ENCODE peak calls at places on chromosomes 1 and 21, in seven cellular contexts. S is HCT116; G is mesenchymal stem cell; C is left lung; B is lower lobe of right lung; M is aorta; K is CD4-positive, CD25-positive, alpha-beta regulatory T cell. O is an unnamed sample. For H3K4me1, the result is how much of the 10 kb centered on the place peaks cover.

GRCh38 chr1:67674260-67675011 is 10.6 kb upstream of the GADD45A start:
- DNase-seq in S (no peak), G (no peak), C (no peak), B (no peak), M (no peak), K (peak), O (peak)

GRCh38 chr1:184530226-184530625 is 143.4 kb downstream of the C1orf21 start:
- DNase-seq in S (no peak), G (no peak), C (no peak), B (no peak), M (no peak), K (no peak), O (no peak)

GRCh38 chr1:11797525-11798216 is 8.1 kb downstream of the MTHFR start:
- DNase-seq in S (no peak), G (no peak), C (no peak), B (no peak), M (peak), K (no peak), O (no peak)

GRCh38 chr1:150532860-150533259 is 16.3 kb upstream of the ADAMTSL4 start:
- DNase-seq in S (no peak), G (no peak), C (no peak), B (no peak), M (peak), K (no peak), O (no peak)

GRCh38 chr1:50047916-50048694 is 24.4 kb upstream of the AGBL4 start:
- DNase-seq in S (no peak), G (no peak), C (peak), B (no peak), M (peak), K (no peak), O (peak)

GRCh38 chr1:111747282-111747734 is 8.1 kb upstream of the INKA2 start:
- DNase-seq in S (peak), G (peak), C (no peak), B (no peak), M (peak), K (peak), O (peak)

GRCh38 chr1:215883004-215883403 is 315.9 kb downstream of the KCTD3 start:
- DNase-seq in S (no peak), G (no peak), C (no peak), B (no peak), M (no peak), K (no peak), O (no peak)

GRCh38 chr1:191865479-191865878 is 292.8 kb upstream of the RGS18 start:
- DNase-seq in S (no peak), G (no peak), C (no peak), B (no peak), M (no peak), K (no peak), O (no peak)

GRCh38 chr1:72557446-72558049 is 275.2 kb upstream of the NEGR1 start:
- DNase-seq in S (no peak), G (peak), C (no peak), B (no peak), M (no peak), K (no peak), O (peak)

GRCh38 chr21:37370152-37371040 is 3.8 kb downstream of the DYRK1A start:
- DNase-seq in S (no peak), G (peak), C (no peak), B (no peak), M (no peak), K (peak), O (peak)

GRCh38 chr1:234900601-234901000 is 228.0 kb downstream of the TOMM20 start:
- DNase-seq in S (no peak), G (no peak), C (no peak), B (no peak), M (no peak), K (no peak), O (no peak)

GRCh38 chr1:205670611-205671430 is 9.5 kb downstream of the SLC45A3 start:
- DNase-seq in S (no peak), G (no peak), C (no peak), B (no peak), M (no peak), K (no peak), O (no peak)

GRCh38 chr21:19489930-19490329 is 1086.3 kb upstream of the TMPRSS15 start:
- DNase-seq in S (no peak), G (no peak), C (no peak), B (no peak), M (no peak), K (no peak), O (no peak)

GRCh38 chr1:116777831-116778830 is 23.9 kb downstream of the CD2 start:
- DNase-seq in S (no peak), G (peak), C (no peak), B (no peak), M (no peak), K (no peak), O (no peak)

GRCh38 chr1:54167422-54168139 is 14.8 kb upstream of the CDCP2 start:
- DNase-seq in S (no peak), G (peak), C (no peak), B (no peak), M (no peak), K (no peak), O (no peak)

GRCh38 chr1:114219247-114219872 is 65.7 kb upstream of the SYT6 start:
- DNase-seq in S (no peak), G (peak), C (no peak), B (no peak), M (no peak), K (no peak), O (peak)

DNA sequence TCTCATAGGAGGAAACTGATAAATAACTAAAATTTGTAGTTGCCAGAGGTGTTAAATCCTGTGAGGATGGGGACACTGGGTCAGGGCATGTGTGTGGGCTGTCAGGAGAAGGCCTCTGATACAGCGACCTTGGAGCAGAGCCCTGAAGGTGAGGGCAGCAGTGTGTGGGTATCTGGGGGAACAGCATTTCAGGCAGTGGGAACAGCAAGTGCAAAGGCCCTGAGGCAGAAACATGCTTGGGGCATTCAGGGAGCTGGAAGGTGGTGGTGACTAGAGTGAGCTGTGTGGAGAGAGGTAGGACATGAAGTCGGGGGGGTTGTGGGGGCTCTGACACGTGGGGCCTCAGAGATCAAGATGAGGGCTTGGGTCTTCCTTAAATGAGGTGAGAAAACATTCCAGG is 30.7 kb downstream of the ARHGEF10L start:
- DNase-seq in S (no peak), G (no peak), C (no peak), B (no peak), M (no peak), K (no peak), O (no peak)
- H3K4me1 ChIP-seq in S (half or more), G (under half), C (under half), B (under half), M (under half), K (under half), O (under half)

DNA sequence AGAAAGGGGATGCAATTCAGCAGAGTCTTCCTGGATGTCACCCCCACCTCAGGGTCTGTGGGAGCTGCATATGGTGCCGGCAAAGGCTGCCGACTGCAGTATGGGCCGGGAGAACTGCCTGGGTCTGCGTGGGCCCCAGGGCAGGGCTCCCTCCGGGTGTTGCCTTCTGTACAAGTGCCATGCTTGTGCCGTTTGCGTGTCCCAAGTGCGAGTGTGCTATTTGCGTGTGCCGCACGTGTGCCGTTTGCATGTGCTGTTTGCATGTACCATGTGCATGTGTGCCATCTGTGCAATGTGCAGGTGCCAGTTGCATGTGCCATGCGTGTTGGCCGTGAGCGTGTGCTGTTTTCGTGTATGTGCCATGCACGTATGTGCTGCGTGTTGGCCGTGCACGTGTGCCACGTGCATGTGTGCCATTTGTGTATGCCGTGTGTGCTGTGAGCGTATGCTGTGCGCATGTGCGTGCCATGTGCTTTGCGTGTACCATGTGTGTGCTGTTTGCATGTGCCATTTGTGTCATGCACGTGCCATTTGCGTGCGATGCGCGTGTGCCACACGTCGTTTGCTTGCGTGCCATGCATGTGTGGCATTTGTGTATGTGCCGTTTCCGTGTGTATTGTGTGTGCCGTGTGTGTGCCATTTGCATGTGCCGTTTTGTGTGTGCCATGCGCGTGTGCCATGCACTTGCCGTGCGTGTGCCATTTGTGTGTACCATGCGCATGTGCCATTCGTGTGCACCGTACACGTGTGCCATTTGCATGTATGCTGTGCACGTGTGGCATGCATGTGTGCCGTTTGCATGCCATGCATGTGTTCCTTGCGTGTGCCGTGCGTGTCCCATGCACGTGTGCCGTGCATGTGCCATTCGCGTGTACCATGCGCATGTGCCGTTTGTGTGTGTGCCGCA is 1.5 kb upstream of the TAS1R3 start:
- DNase-seq in S (no peak), G (no peak), C (no peak), B (no peak), M (no peak), K (no peak), O (no peak)
- H3K4me1 ChIP-seq in S (under half), G (half or more), C (under half), B (under half), M (under half), K (under half), O (under half)

GRCh38 chr1:202016717-202017384 is 6.5 kb downstream of the ELF3 start:
- DNase-seq in S (no peak), G (no peak), C (no peak), B (no peak), M (no peak), K (no peak), O (no peak)
- H3K4me1 ChIP-seq in S (half or more), G (half or more), C (under half), B (under half), M (under half), K (under half), O (under half)

GRCh38 chr1:65174585-65174984 is 26.6 kb downstream of the AK4 start:
- DNase-seq in S (peak), G (peak), C (no peak), B (peak), M (peak), K (no peak), O (peak)
- H3K4me1 ChIP-seq in S (half or more), G (under half), C (under half), B (under half), M (under half), K (under half), O (under half)

DNA sequence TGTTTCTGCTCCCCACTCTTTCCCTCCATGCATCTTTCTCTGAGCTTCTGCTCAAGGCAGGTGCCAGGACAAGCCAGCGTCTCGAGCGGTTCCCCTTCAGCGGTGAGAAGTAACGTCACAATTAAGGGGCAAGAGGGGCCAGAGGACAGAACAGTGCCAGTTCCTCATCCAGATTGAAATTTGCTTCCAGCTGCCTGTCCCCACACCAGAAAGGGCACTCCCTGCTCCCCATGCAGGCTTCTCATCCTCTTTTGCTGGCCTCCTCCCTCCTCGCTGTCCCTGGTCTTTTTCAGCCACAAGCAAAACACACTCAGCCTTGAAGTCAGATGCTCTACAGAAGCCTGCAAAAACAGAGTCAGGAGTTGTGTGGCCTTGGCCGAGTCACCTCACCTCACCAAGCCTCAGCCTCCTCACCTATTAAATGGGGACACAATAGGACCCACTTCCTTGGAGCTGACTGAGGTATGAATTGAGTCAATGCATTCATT is 35.0 kb upstream of the ECE1 start:
- DNase-seq in S (no peak), G (no peak), C (no peak), B (peak), M (no peak), K (no peak), O (no peak)
- H3K4me1 ChIP-seq in S (half or more), G (half or more), C (half or more), B (half or more), M (under half), K (half or more), O (under half)

DNA sequence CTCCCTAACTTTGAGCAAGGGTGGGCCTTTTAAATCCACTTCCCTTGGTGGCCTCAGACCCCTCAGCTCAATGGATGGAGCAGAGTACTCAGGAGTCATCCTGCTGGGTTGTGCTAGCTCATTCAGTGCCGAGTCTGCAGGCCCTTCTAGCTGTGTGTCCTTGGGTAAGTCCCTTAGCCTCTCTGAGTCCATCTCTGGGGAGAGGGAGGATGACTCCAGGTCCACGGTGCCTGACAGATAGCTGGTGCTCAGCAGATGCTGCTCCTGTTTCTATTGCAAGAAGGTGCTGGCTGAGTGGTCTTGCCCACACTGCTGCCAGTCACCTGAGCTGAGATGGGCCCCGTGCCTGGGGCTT is 11.0 kb downstream of the LDLRAP1 start:
- DNase-seq in S (no peak), G (no peak), C (no peak), B (peak), M (no peak), K (no peak), O (no peak)
- H3K4me1 ChIP-seq in S (under half), G (under half), C (half or more), B (half or more), M (under half), K (half or more), O (under half)

GRCh38 chr1:37294096-37294495 is 180.3 kb upstream of the ZC3H12A start:
- DNase-seq in S (no peak), G (no peak), C (no peak), B (no peak), M (no peak), K (no peak), O (no peak)
- H3K4me1 ChIP-seq in S (under half), G (under half), C (under half), B (under half), M (under half), K (under half), O (under half)

DNA sequence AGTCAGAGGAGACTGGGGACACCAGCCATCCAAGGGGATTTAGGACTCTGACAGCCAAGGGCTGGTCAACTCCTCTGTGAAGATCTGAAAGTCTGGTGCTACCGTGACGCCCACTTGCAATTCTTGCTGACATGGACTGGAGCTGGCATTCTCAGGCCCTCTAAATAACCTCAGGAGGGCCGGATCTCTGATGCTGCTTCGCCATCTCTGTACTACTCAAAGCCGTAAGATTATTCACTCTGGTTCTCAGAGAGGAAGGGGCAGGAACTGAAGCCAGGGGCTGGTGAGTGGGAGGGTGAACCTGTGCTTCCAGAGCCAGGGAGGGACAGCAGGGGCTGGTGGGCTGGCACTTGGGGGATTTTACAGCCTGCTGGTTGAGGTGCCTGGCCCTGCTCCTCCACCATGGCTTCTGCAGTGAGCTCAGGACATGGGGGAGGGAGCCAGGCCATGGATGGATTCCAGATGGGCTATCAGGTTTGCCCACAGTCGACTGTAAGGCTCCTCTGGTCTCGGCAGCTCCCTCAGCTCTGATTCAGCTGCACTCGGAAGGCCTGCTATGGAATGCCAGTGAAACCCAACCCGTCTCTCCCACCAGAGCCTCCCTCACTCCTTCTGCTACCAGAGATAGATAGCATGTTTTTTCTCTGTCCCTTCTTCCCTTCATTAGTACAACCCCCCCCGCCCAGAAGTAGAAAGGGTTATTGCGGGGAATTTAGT is 84.5 kb downstream of the PLXNA2 start:
- DNase-seq in S (no peak), G (peak), C (no peak), B (no peak), M (peak), K (no peak), O (no peak)
- H3K4me1 ChIP-seq in S (under half), G (under half), C (half or more), B (half or more), M (under half), K (under half), O (under half)

O was measured in A673.